ENCODE peak calls at places on chromosomes 5 and 9, in four cellular contexts. K is A549, Z is HepG2, C is K562. Q is an unnamed sample.

GRCh38 chr5:122756263-122756911 is 18.5 kb upstream of the SNX2 start:
- DNase-seq in Z (no peak), K (no peak), C (no peak), Q (peak; percentile 83)

GRCh38 chr9:83526901-83527300 is 11.3 kb downstream of the FRMD3 start:
- DNase-seq in K (no peak), Z (peak; percentile 89), C (no peak), Q (no peak)

GRCh38 chr9:20297646-20298084 is 324.6 kb downstream of the MLLT3 start:
- DNase-seq in C (no peak), K (no peak), Z (no peak), Q (no peak)

GRCh38 chr5:116600876-116601275 is 26.3 kb upstream of the SEMA6A start:
- DNase-seq in K (no peak), C (no peak), Z (no peak), Q (no peak)

GRCh38 chr9:91177661-91178280 is 183.9 kb downstream of the AUH start:
- DNase-seq in Z (no peak), C (no peak), K (no peak), Q (no peak)

GRCh38 chr9:134365791-134366222 is 39.6 kb downstream of the RXRA start:
- DNase-seq in K (peak; percentile 55), Z (no peak), C (no peak), Q (no peak)

GRCh38 chr5:91061946-91062586 is 321.1 kb downstream of the ARRDC3 start:
- DNase-seq in K (no peak), Z (no peak), C (no peak), Q (no peak)

GRCh38 chr5:139425497-139425896 is 13.8 kb downstream of the DNAJC18 start:
- DNase-seq in C (no peak), K (no peak), Z (no peak), Q (no peak)

GRCh38 chr5:158139161-158139560 is 280.2 kb upstream of the CLINT1 start:
- DNase-seq in K (no peak), C (no peak), Z (no peak), Q (no peak)

GRCh38 chr9:17059465-17059864 is 75.4 kb upstream of the CNTLN start:
- DNase-seq in Z (no peak), K (no peak), C (no peak), Q (no peak)

GRCh38 chr9:17065062-17065461 is 69.8 kb upstream of the CNTLN start:
- DNase-seq in K (no peak), C (no peak), Z (peak; percentile 2), Q (peak; percentile 85)

GRCh38 chr9:17060450-17060849 is 74.4 kb upstream of the CNTLN start:
- DNase-seq in C (no peak), Z (no peak), K (no peak), Q (no peak)

GRCh38 chr9:17064558-17064957 is 70.3 kb upstream of the CNTLN start:
- DNase-seq in Z (no peak), K (no peak), C (no peak), Q (no peak)

DNA sequence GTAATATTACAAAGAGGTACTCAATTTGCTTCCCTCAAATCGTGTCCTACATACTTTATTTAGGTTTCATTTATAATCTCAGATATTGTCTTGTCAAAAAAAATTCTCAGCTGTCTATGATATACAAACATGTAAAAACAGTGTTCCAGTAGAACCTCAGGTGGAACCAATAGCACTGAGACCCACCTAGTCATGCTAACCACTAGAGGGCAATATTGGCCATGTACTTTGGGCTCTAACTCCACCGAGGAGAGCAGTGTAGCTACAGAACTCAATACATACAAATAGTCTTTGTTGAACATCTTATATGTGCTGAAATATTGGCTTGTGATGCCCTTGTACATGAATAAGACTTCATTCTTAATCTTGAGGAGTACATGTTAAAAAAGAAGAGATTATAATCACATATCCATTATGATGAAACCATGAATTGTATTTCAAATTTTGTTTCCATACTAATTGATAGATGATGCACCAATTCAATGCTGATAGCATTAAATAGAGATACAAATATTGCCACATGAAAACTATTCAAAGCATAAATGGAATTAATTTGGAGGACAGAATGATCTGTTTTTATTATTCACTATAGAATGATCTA is 71.2 kb upstream of the CNTLN start:
- DNase-seq in Z (peak; percentile 45), K (peak; percentile 23), C (peak; percentile 19), Q (peak; percentile 61)
- TF ChIP-seq JUN in Z (no peak), K (no peak), C (no peak), Q (no peak)

DNA sequence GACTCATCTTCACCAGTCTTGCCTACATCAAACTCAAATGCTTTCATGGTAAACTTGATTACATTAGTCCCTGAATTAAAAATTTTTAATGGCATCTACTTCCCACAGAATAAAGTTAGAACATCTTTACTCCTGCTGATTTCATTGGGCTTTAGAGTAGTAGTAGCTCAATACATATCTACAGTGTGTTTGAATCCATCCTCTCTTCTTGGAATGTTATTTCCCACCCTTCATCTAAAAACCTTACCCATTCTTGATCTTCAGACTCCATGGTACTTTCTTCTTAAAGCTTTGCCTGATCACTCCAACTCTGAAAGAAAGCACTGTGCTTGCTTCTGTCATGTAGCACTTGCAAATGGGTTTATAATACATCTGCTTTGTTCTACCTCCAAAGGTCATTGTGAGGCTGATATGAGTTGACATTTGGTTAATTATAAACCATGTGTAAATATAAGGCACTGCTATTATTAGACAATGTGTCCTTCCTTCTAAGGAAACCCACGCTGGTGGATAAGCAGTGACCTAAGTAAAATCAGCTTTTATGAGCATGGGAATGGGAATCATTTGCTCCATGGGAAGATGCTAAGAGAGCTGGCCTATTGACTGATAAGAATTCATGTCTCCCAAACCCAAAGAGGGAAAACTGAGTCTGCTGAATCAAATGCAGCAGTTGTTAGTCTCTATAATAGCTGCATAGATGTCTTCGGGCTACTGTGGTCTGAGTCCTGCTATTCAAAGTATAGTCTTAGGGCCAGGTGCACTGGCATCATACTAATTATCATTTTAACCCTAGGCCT is 7.5 kb upstream of the PRLR start:
- DNase-seq in K (no peak), C (no peak), Z (peak; percentile 86), Q (no peak)
- TF ChIP-seq POLR2A in K (no peak), C (no peak), Z (no peak), Q (no peak)

GRCh38 chr5:162384225-162384624 is 316.7 kb downstream of the GABRG2 start:
- DNase-seq in C (no peak), K (no peak), Z (no peak), Q (no peak)
- TF ChIP-seq JUN in C (no peak), K (no peak), Z (no peak), Q (no peak)

GRCh38 chr5:16522096-16522495 is 56.5 kb upstream of the ZNF622 start:
- DNase-seq in Z (no peak), C (peak; percentile 34), K (no peak), Q (no peak)
- TF ChIP-seq POLR2A in Z (no peak), C (no peak), K (no peak), Q (no peak)

DNA sequence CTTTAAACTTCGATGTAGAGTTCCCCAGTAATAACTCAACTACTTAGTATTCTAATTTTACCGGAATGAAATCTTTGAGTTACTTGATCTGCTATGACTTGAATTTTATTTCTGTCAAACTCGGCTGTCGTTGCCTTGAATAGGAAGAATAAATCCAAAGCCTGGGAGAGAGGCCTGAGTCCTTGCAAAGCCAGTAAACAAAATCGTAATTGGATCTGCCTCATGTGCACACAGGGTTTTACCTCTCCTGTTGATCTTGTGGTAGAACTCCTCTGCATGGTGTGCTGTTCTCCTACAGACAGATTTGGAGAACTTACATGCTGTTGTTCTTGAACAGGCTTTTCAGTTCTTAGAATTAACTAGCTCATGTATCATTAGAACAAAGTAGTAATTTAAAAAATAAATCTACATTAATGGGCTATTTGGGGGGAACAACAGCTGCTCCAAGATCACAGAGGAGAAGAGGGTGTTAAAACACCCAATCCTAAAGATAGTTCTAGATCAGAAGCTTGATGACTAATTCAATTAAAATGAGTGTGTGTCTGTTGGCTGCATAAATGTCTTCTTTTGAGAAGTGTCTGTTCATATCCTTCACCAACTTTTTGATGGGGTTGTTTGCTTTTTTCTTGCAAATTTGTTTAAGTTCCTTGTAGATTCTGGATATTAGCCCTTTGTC is 28.9 kb downstream of the HSPB3 start:
- DNase-seq in K (no peak), Z (no peak), C (no peak), Q (no peak)
- TF ChIP-seq JUN in K (no peak), Z (no peak), C (no peak), Q (no peak)

GRCh38 chr5:375921-376871 is 54.7 kb downstream of the AHRR start:
- DNase-seq in Z (no peak), K (no peak), C (no peak), Q (no peak)

GRCh38 chr5:376951-377325 is 55.4 kb downstream of the AHRR start:
- DNase-seq in C (no peak), K (no peak), Z (no peak), Q (no peak)

GRCh38 chr5:373710-374602 is 52.4 kb downstream of the AHRR start:
- DNase-seq in C (peak; percentile 23), K (peak; percentile 34), Z (no peak), Q (peak; percentile 66)

GRCh38 chr5:374631-375335 is 53.3 kb downstream of the AHRR start:
- DNase-seq in K (no peak), C (no peak), Z (no peak), Q (no peak)

GRCh38 chr5:375336-375920 is 53.9 kb downstream of the AHRR start:
- DNase-seq in K (no peak), C (no peak), Z (no peak), Q (no peak)
- TF ChIP-seq POLR2A in K (no peak), C (no peak), Z (no peak), Q (no peak)

Q was measured in endothelial cell of umbilical vein.